ENCODE peak calls at places on chromosomes 4 and X, in four cellular contexts. L is fibroblast of lung, Z is AG09309, N is tibial nerve. T is an unnamed sample.

GRCh38 chrX:100680756-100681155 is 36.8 kb downstream of the SRPX2 start:
- DNase-seq in N (no peak), L (no peak), Z (no peak), T (peak)

GRCh38 chrX:7147431-7147977 is at the start of gene STS:
- DNase-seq in Z (no peak), L (no peak), N (peak), T (no peak)

GRCh38 chrX:152658302-152658701 is 20.6 kb downstream of the GABRQ start:
- DNase-seq in N (no peak), L (no peak), Z (no peak), T (no peak)

GRCh38 chr4:138405439-138405838 is 163.3 kb upstream of the SLC7A11 start:
- DNase-seq in L (no peak), N (no peak), Z (no peak), T (no peak)

GRCh38 chrX:110178179-110178865 is 139.6 kb downstream of the AMMECR1 start:
- DNase-seq in Z (no peak), N (no peak), L (no peak), T (no peak)

GRCh38 chr4:182918044-182918607 is 940 bp upstream of the DCTD start:
- DNase-seq in Z (no peak), N (no peak), L (no peak), T (no peak)

GRCh38 chr4:126977306-126977705 is 655.5 kb upstream of the INTU start:
- DNase-seq in Z (no peak), N (no peak), L (peak), T (no peak)

GRCh38 chrX:119529355-119530276 is 35.6 kb downstream of the STEEP1 start:
- DNase-seq in N (no peak), Z (no peak), L (no peak), T (no peak)

GRCh38 chrX:2828404-2829065 is at the start of gene GYG2:
- DNase-seq in N (no peak), L (peak), Z (no peak), T (no peak)

GRCh38 chrX:2824886-2825285 is 3.8 kb upstream of the GYG2 start:
- DNase-seq in L (no peak), N (no peak), Z (no peak), T (no peak)

GRCh38 chrX:2829469-2830246 is 928 bp downstream of the GYG2 start:
- DNase-seq in N (no peak), Z (no peak), L (no peak), T (no peak)

GRCh38 chrX:2831471-2832228 is 2.9 kb downstream of the GYG2 start:
- DNase-seq in N (no peak), L (no peak), Z (no peak), T (no peak)

DNA sequence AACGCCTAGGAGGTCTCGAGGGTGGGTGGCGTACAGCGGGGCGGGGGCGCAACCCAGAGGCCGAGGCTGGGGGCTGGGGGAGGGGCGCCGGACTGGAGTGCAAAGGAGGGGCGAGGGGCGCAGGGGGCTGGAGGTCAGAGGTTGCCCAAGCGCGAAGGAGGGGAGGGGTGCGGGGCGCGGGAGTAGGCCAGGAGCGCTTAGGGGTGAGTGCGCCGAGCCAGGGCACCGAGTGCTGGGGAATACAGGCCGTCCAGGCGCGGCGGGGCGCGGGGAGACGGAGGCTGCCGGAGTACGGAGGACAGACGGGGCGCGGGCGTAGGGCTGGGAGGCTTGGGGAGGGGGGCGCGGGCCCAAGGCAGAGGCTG is 318 bp downstream of the GYG2 start:
- DNase-seq in L (no peak), N (no peak), Z (no peak), T (no peak)
- H3K4me3 ChIP-seq in L (no peak), N (peak), Z (peak), T (peak)

GRCh38 chr4:112145820-112146813 is 863 bp downstream of the FAM241A start:
- DNase-seq in L (peak), Z (no peak), N (no peak), T (no peak)
- TF ChIP-seq CTCF in L (peak), Z (peak), N (no peak), T (peak)

DNA sequence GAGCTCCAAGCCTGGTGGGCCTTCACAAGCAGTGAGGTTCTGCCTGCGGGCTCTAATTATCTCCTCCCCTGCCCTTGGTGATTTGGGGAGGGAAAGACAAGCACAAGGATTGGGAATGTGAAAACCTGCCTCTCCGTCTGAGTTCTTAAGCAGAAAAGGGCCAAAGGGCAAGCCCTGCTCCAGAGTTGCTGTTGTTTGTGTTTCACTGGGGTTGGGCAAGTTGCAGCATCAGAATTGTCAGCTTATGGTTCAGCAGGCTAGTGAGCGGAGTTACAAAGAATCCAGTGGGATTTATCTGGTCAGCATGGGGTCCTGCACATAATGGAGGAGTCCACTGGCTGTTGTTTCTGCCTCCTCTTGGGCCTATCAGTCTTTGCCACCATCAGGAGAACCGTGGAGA is 60.5 kb downstream of the NHS start:
- DNase-seq in N (no peak), L (no peak), Z (no peak), T (no peak)
- H3K4me3 ChIP-seq in N (no peak), L (no peak), Z (no peak), T (no peak)

GRCh38 chr4:43471950-43472349 is 579.4 kb downstream of the GRXCR1 start:
- DNase-seq in L (no peak), Z (no peak), N (no peak), T (no peak)
- TF ChIP-seq CTCF in L (no peak), Z (no peak), N (no peak), T (no peak)

GRCh38 chr4:78762529-78762928 is 13.6 kb upstream of the BMP2K start:
- DNase-seq in N (no peak), Z (no peak), L (no peak), T (no peak)
- H3K4me3 ChIP-seq in N (no peak), Z (no peak), L (no peak), T (no peak)

GRCh38 chr4:112517067-112517588 is 1.1 kb upstream of the NEUROG2 start:
- DNase-seq in N (no peak), Z (no peak), L (no peak), T (no peak)
- TF ChIP-seq CTCF in N (no peak), Z (no peak), L (no peak), T (no peak)

DNA sequence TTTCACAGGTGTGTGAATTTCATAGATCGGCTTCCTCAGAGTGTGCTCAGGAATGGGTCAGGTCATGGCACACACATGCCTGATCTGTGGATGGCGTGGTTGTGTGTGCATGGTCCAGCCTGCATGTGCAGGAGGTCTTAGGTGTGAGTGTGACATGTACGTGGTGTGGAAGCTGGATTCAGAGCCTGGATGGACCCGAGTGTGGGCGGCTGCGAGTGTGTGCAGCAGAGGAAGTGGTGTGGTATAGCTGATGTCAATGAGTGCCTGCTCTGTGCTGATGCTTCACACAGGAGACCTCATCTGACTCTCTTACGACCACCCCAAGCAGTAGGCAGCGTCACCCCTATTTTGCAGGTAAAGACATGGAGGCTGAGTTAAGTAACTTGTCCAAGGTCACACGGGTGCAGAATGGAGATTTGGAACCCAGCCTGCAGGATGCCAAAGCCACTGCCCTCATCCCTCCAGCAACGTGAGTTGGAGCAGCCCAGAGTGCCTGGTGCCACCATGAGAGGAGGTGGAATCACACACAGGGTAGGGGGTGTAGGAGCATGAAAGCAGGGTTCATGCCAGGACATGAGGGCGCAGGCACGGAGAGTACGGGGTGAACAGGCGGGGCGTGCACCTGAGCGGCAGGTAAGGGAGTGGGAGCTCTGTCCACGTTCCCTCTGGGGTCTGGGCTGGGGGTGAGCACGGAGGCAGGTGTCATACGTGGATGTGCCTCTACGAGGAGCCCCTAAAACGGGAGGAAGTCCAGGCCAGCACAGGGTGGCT is 24.2 kb upstream of the C4orf50 start:
- DNase-seq in Z (no peak), N (no peak), L (no peak), T (no peak)
- H3K4me3 ChIP-seq in Z (no peak), N (no peak), L (no peak), T (no peak)

GRCh38 chrX:40299028-40299479 is 201.3 kb upstream of the BCOR start:
- DNase-seq in N (no peak), Z (no peak), L (peak), T (no peak)
- TF ChIP-seq CTCF in N (no peak), Z (peak), L (no peak), T (peak)

DNA sequence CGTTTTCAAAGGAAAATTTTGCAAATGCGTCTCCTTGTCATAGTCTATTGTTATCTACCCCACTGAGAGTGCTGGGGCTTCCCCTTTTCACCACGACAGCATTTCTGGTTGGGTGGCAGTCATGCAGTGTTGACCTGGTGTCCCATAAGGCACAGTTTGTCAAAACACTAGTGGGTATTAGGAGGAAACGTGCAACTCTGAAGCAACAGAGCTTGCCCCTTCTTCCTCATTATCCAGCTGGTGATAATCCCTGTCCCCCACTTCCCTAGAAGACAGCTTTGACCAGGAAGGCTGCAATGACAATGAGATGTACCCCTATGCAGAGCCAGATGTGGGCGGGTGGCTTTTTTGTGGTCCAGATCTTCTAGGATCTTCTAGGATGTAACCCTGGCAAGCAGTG is 1.8 kb downstream of the TBC1D1 start:
- DNase-seq in Z (no peak), L (no peak), N (no peak), T (no peak)
- H3K4me3 ChIP-seq in Z (no peak), L (no peak), N (peak), T (no peak)